ENCODE peak calls at places on chromosome 19, in eight cellular contexts. P is AG04450, D is pancreas, F is heart left ventricle, O is cardiac fibroblast, S is fibroblast of pulmonary artery, Z is left ventricle myocardium inferior, E is bronchial epithelial cell. G is an unnamed sample.

GRCh38 chr19:2207991-2208860 is 27.9 kb downstream of the PLEKHJ1 start:
- DNase-seq in O (peak; percentile 84), Z (peak; percentile 75), D (no peak), E (peak; percentile 14), P (no peak), S (peak; percentile 61), F (peak; percentile 81), G (peak; percentile 39)

GRCh38 chr19:35559781-35560180 is 3.7 kb downstream of the ATP4A start:
- DNase-seq in D (no peak), P (no peak), Z (no peak), F (no peak), E (no peak), O (no peak), S (no peak), G (no peak)

GRCh38 chr19:4083677-4084546 is 17.2 kb upstream of the ZBTB7A start:
- DNase-seq in F (no peak), O (no peak), E (no peak), D (no peak), Z (no peak), P (no peak), S (no peak), G (no peak)

GRCh38 chr19:13118424-13119193 is 545 bp downstream of the NACC1 start:
- DNase-seq in Z (peak; percentile 43), P (no peak), E (peak; percentile 35), D (peak; percentile 59), O (no peak), S (peak; percentile 30), F (peak; percentile 47), G (no peak)

GRCh38 chr19:51689751-51690358 is 3.3 kb upstream of the SPACA6 start:
- DNase-seq in P (no peak), F (peak; percentile 61), E (no peak), D (peak; percentile 60), O (peak; percentile 28), S (peak; percentile 64), Z (peak; percentile 53), G (peak; percentile 65)

GRCh38 chr19:13329766-13330165 is 176.5 kb downstream of the CACNA1A start:
- DNase-seq in S (no peak), E (no peak), O (no peak), D (no peak), P (no peak), Z (no peak), F (no peak), G (no peak)

GRCh38 chr19:42396248-42396541 is 6.1 kb upstream of the CNFN start:
- DNase-seq in D (no peak), E (no peak), P (no peak), S (no peak), F (peak; percentile 49), Z (no peak), O (no peak), G (no peak)

GRCh38 chr19:3465552-3465951 is 14.8 kb downstream of the SMIM24 start:
- DNase-seq in D (peak; percentile 16), F (no peak), P (no peak), Z (no peak), E (no peak), O (no peak), S (no peak), G (no peak)

GRCh38 chr19:4371209-4371897 is 28.0 kb downstream of the MPND start:
- DNase-seq in E (no peak), Z (no peak), D (no peak), P (no peak), F (peak; percentile 47), O (no peak), S (no peak), G (no peak)

GRCh38 chr19:45403781-45404556 is 900 bp downstream of the PPP1R13L start:
- DNase-seq in D (peak; percentile 77), O (peak; percentile 54), P (no peak), E (peak; percentile 67), S (peak; percentile 39), Z (peak; percentile 75), F (peak; percentile 81), G (no peak)

GRCh38 chr19:1401138-1401888 is at the start of gene GAMT:
- DNase-seq in D (no peak), P (no peak), E (no peak), F (peak; percentile 71), O (no peak), Z (peak; percentile 55), S (peak; percentile 35), G (no peak)

GRCh38 chr19:12990447-12990846 is 4.8 kb upstream of the NFIX start:
- DNase-seq in E (no peak), S (no peak), Z (no peak), P (no peak), O (no peak), F (no peak), D (no peak), G (no peak)

GRCh38 chr19:48630289-48631036 is 6.7 kb downstream of the DBP start:
- DNase-seq in O (peak; percentile 58), S (peak; percentile 80), Z (peak; percentile 86), P (no peak), F (peak; percentile 89), E (no peak), D (no peak), G (no peak)

GRCh38 chr19:53308339-53308811 is 25.2 kb upstream of the ZNF845 start:
- DNase-seq in E (no peak), Z (peak; percentile 16), P (no peak), S (peak; percentile 22), F (no peak), O (peak; percentile 38), D (no peak), G (peak; percentile 29)

GRCh38 chr19:5676105-5676671 is 4.1 kb downstream of the MICOS13 start:
- DNase-seq in O (no peak), P (no peak), F (no peak), Z (no peak), E (no peak), S (no peak), D (no peak), G (no peak)

GRCh38 chr19:35462476-35462953 is 14.5 kb downstream of the FFAR2 start:
- DNase-seq in P (no peak), F (no peak), S (no peak), E (no peak), Z (no peak), O (no peak), D (no peak), G (no peak)

GRCh38 chr19:7748756-7749155 is 1.4 kb upstream of the CD209 start:
- DNase-seq in S (peak; percentile 15), P (no peak), D (no peak), E (peak; percentile 24), F (no peak), Z (no peak), O (peak; percentile 38), G (no peak)
- TF ChIP-seq CTCF in S (peak; percentile 7), P (peak; percentile 12), D (no peak), E (peak; percentile 34), F (no peak), Z (no peak), O (no peak), G (no peak)

GRCh38 chr19:15400521-15401396 is 18.0 kb downstream of the AKAP8L start:
- DNase-seq in F (no peak), D (no peak), P (no peak), E (no peak), Z (no peak), O (no peak), S (no peak), G (no peak)

GRCh38 chr19:15398501-15399233 is 19.1 kb upstream of the AKAP8 start:
- DNase-seq in Z (no peak), F (no peak), S (no peak), E (no peak), P (no peak), O (no peak), D (no peak), G (no peak)

GRCh38 chr19:15401397-15401710 is 17.4 kb downstream of the AKAP8L start:
- DNase-seq in Z (no peak), S (no peak), O (no peak), F (no peak), D (no peak), E (no peak), P (no peak), G (no peak)

GRCh38 chr19:15399234-15399515 is 19.6 kb upstream of the AKAP8 start:
- DNase-seq in Z (no peak), F (no peak), S (no peak), D (no peak), P (no peak), O (no peak), E (no peak), G (no peak)

GRCh38 chr19:15399635-15400034 is 19.2 kb downstream of the AKAP8L start:
- DNase-seq in P (no peak), E (no peak), O (no peak), F (no peak), Z (no peak), S (no peak), D (no peak), G (no peak)
- H3K4me3 ChIP-seq in P (no peak overlapping the region), E (no peak overlapping the region), O (no peak overlapping the region), F (no peak overlapping the region), Z (no peak overlapping the region), S (no peak overlapping the region), D (no peak overlapping the region), G (no peak overlapping the region)

DNA sequence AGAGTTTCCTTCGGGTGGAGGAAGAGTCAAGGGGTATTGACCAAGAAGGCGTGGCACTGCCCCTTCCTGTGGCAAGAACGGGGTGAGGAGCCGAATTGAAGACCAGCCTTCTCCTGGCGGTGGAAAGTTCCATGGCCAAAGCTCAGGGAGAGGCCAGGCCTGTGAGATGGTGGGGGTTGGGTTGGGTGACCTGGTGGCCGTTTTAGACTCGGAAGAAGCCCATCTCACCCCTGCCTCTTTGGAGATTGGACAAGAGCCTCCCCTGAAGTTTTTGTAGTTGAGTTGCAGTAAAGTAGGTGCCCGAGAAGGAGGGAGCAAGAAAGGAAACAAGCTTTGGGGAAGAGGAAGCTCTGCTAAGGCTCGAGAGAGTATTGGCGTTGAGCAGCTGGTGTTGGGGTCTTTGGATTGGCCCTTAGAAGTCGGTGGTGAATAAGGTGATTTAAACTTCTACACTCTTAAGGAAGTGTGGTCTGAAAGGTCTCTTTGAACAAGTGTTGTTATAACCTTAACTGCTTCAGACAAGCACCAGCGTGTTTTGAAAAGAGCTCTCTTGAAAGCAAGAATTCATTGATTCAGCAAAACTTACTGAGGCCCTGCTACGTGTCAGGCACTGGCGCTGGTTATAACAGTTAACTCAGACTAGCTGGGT is 964 bp downstream of the SPINT2 start:
- DNase-seq in Z (no peak), P (no peak), E (peak; percentile 71), D (peak; percentile 68), S (no peak), O (no peak), F (no peak), G (no peak)
- TF ChIP-seq CTCF in Z (no peak), P (no peak), E (no peak), D (no peak), S (no peak), O (no peak), F (no peak), G (no peak)

GRCh38 chr19:7913652-7914051 is 978 bp upstream of the TGFBR3L start:
- DNase-seq in P (no peak), F (no peak), S (no peak), Z (no peak), D (no peak), E (no peak), O (no peak), G (no peak)

GRCh38 chr19:7912144-7912696 is 2.4 kb upstream of the TGFBR3L start:
- DNase-seq in D (no peak), O (no peak), P (no peak), E (no peak), Z (no peak), F (no peak), S (no peak), G (no peak)

GRCh38 chr19:7910321-7911161 is 4.1 kb upstream of the TGFBR3L start:
- DNase-seq in E (no peak), D (no peak), F (no peak), P (no peak), S (no peak), Z (no peak), O (no peak), G (no peak)

GRCh38 chr19:7912697-7913564 is 1.7 kb upstream of the TGFBR3L start:
- DNase-seq in O (no peak), Z (no peak), D (no peak), P (no peak), F (no peak), S (no peak), E (no peak), G (no peak)

GRCh38 chr19:7911509-7912143 is 3.0 kb upstream of the TGFBR3L start:
- DNase-seq in E (no peak), F (no peak), D (no peak), Z (no peak), P (no peak), S (no peak), O (no peak), G (no peak)
- H3K4me3 ChIP-seq in E (no peak overlapping the region), F (no peak overlapping the region), D (no peak overlapping the region), Z (no peak overlapping the region), P (no peak overlapping the region), S (no peak overlapping the region), O (no peak overlapping the region), G (no peak overlapping the region)